ENCODE peak calls at places on chromosomes 5 and 9, in nine cellular contexts. One of them, this sample, is unnamed.

GRCh38 chr9:134217431-134218210 is 53.3 kb upstream of the RNU6ATAC start:
- DNase-seq in midbrain: no peak
- DNase-seq in activated CD8-positive, alpha-beta T cell treated with anti-CD3 and anti-CD28 coated beads for 36 hours: peak
- DNase-seq in neural crest cell: no peak
- DNase-seq in HCT116: peak
- DNase-seq in ecto neural progenitor cell: no peak
- DNase-seq in activated CD4-positive, alpha-beta T cell treated with anti-CD3 and anti-CD28 coated beads for 1 hour: no peak
- DNase-seq in brain pericyte: no peak
- DNase-seq in RWPE1: no peak
- DNase-seq in this sample: no peak

GRCh38 chr5:6632324-6632930 is 417 bp downstream of the NSUN2 start:
- DNase-seq in midbrain: no peak
- DNase-seq in activated CD8-positive, alpha-beta T cell treated with anti-CD3 and anti-CD28 coated beads for 36 hours: peak
- DNase-seq in neural crest cell: no peak
- DNase-seq in HCT116: no peak
- DNase-seq in ecto neural progenitor cell: no peak
- DNase-seq in activated CD4-positive, alpha-beta T cell treated with anti-CD3 and anti-CD28 coated beads for 1 hour: no peak
- DNase-seq in brain pericyte: no peak
- DNase-seq in RWPE1: peak
- DNase-seq in this sample: no peak

GRCh38 chr5:100647461-100648230 is 112.5 kb downstream of the FAM174A start:
- DNase-seq in midbrain: no peak
- DNase-seq in activated CD8-positive, alpha-beta T cell treated with anti-CD3 and anti-CD28 coated beads for 36 hours: no peak
- DNase-seq in neural crest cell: no peak
- DNase-seq in HCT116: no peak
- DNase-seq in ecto neural progenitor cell: no peak
- DNase-seq in activated CD4-positive, alpha-beta T cell treated with anti-CD3 and anti-CD28 coated beads for 1 hour: no peak
- DNase-seq in brain pericyte: no peak
- DNase-seq in RWPE1: peak
- DNase-seq in this sample: peak

GRCh38 chr5:113068559-113068958 is 92.0 kb downstream of the DCP2 start:
- DNase-seq in midbrain: no peak
- DNase-seq in activated CD8-positive, alpha-beta T cell treated with anti-CD3 and anti-CD28 coated beads for 36 hours: no peak
- DNase-seq in neural crest cell: no peak
- DNase-seq in HCT116: no peak
- DNase-seq in ecto neural progenitor cell: no peak
- DNase-seq in activated CD4-positive, alpha-beta T cell treated with anti-CD3 and anti-CD28 coated beads for 1 hour: no peak
- DNase-seq in brain pericyte: no peak
- DNase-seq in RWPE1: no peak
- DNase-seq in this sample: no peak

GRCh38 chr5:36569456-36569855 is 37.0 kb upstream of the SLC1A3 start:
- DNase-seq in midbrain: no peak
- DNase-seq in activated CD8-positive, alpha-beta T cell treated with anti-CD3 and anti-CD28 coated beads for 36 hours: no peak
- DNase-seq in neural crest cell: no peak
- DNase-seq in HCT116: no peak
- DNase-seq in ecto neural progenitor cell: no peak
- DNase-seq in activated CD4-positive, alpha-beta T cell treated with anti-CD3 and anti-CD28 coated beads for 1 hour: no peak
- DNase-seq in brain pericyte: peak
- DNase-seq in RWPE1: no peak
- DNase-seq in this sample: no peak

GRCh38 chr9:5186416-5187169 is 1.2 kb upstream of the INSL6 start:
- DNase-seq in midbrain: peak
- DNase-seq in activated CD8-positive, alpha-beta T cell treated with anti-CD3 and anti-CD28 coated beads for 36 hours: peak
- DNase-seq in neural crest cell: peak
- DNase-seq in HCT116: peak
- DNase-seq in ecto neural progenitor cell: peak
- DNase-seq in activated CD4-positive, alpha-beta T cell treated with anti-CD3 and anti-CD28 coated beads for 1 hour: peak
- DNase-seq in brain pericyte: no peak
- DNase-seq in RWPE1: peak
- DNase-seq in this sample: peak

GRCh38 chr9:124274738-124275137 is 17.0 kb downstream of the NEK6 start:
- DNase-seq in midbrain: no peak
- DNase-seq in activated CD8-positive, alpha-beta T cell treated with anti-CD3 and anti-CD28 coated beads for 36 hours: no peak
- DNase-seq in neural crest cell: no peak
- DNase-seq in HCT116: no peak
- DNase-seq in ecto neural progenitor cell: no peak
- DNase-seq in activated CD4-positive, alpha-beta T cell treated with anti-CD3 and anti-CD28 coated beads for 1 hour: no peak
- DNase-seq in brain pericyte: no peak
- DNase-seq in RWPE1: no peak
- DNase-seq in this sample: no peak

GRCh38 chr5:87499478-87500410 is 87.0 kb upstream of the CCNH start:
- DNase-seq in midbrain: no peak
- DNase-seq in activated CD8-positive, alpha-beta T cell treated with anti-CD3 and anti-CD28 coated beads for 36 hours: no peak
- DNase-seq in neural crest cell: no peak
- DNase-seq in HCT116: no peak
- DNase-seq in ecto neural progenitor cell: no peak
- DNase-seq in activated CD4-positive, alpha-beta T cell treated with anti-CD3 and anti-CD28 coated beads for 1 hour: no peak
- DNase-seq in brain pericyte: no peak
- DNase-seq in RWPE1: peak
- DNase-seq in this sample: no peak

GRCh38 chr5:59845733-59846132 is 47.8 kb downstream of the PDE4D start:
- DNase-seq in midbrain: no peak
- DNase-seq in activated CD8-positive, alpha-beta T cell treated with anti-CD3 and anti-CD28 coated beads for 36 hours: no peak
- DNase-seq in neural crest cell: no peak
- DNase-seq in HCT116: no peak
- DNase-seq in ecto neural progenitor cell: no peak
- DNase-seq in activated CD4-positive, alpha-beta T cell treated with anti-CD3 and anti-CD28 coated beads for 1 hour: no peak
- DNase-seq in brain pericyte: no peak
- DNase-seq in RWPE1: peak
- DNase-seq in this sample: no peak